ENCODE peak calls at places on chromosome 1, in nine cellular contexts. O is tibial nerve, W is A549, M is testis, E is IMR-90, D is K562, G is prostate gland, J is heart left ventricle, N is body of pancreas. H is an unnamed sample.

GRCh38 chr1:3695326-3696217 is 43.3 kb downstream of the TP73 start:
- DNase-seq in O (no peak), W (peak), M (peak), E (peak), D (peak), G (no peak), J (peak), N (peak), H (no peak)

GRCh38 chr1:207925210-207925609 is 14.3 kb upstream of the CD34 start:
- DNase-seq in O (peak), W (no peak), M (peak), E (no peak), D (no peak), G (peak), J (peak), N (peak), H (peak)

GRCh38 chr1:78836736-78837135 is 169.8 kb downstream of the ADGRL4 start:
- DNase-seq in O (no peak), W (no peak), M (no peak), E (no peak), D (no peak), G (no peak), J (no peak), N (no peak), H (no peak)

GRCh38 chr1:233261206-233261605 is 34.3 kb downstream of the PCNX2 start:
- DNase-seq in O (no peak), W (no peak), M (no peak), E (no peak), D (no peak), G (no peak), J (no peak), N (no peak), H (no peak)

GRCh38 chr1:211715976-211716375 is 40.6 kb upstream of the NEK2 start:
- DNase-seq in O (no peak), W (no peak), M (no peak), E (no peak), D (no peak), G (no peak), J (no peak), N (no peak), H (no peak)

GRCh38 chr1:59499273-59499955 is 202.5 kb downstream of the FGGY start:
- DNase-seq in O (no peak), W (no peak), M (no peak), E (no peak), D (no peak), G (no peak), J (no peak), N (no peak), H (no peak)

GRCh38 chr1:17569200-17570139 is 30.0 kb downstream of the ARHGEF10L start:
- DNase-seq in O (peak), W (no peak), M (peak), E (peak), D (peak), G (peak), J (peak), N (peak), H (peak)

GRCh38 chr1:85278853-85279314 is 2.5 kb upstream of the BCL10 start:
- DNase-seq in O (no peak), W (peak), M (peak), E (peak), D (peak), G (peak), J (no peak), N (no peak), H (peak)

GRCh38 chr1:7669559-7670208 is 101.4 kb upstream of the VAMP3 start:
- DNase-seq in O (no peak), W (peak), M (peak), E (peak), D (peak), G (peak), J (peak), N (peak), H (no peak)

GRCh38 chr1:53327183-53327941 is 508 bp downstream of the LRP8 start:
- DNase-seq in O (no peak), W (peak), M (no peak), E (peak), D (peak), G (no peak), J (peak), N (no peak), H (peak)

GRCh38 chr1:39213511-39214002 is 9.1 kb downstream of the MACF1 start:
- DNase-seq in O (no peak), W (no peak), M (no peak), E (peak), D (no peak), G (no peak), J (no peak), N (no peak), H (no peak)

GRCh38 chr1:20051218-20051829 is 18.7 kb upstream of the PLA2G5 start:
- DNase-seq in O (no peak), W (no peak), M (no peak), E (no peak), D (no peak), G (no peak), J (no peak), N (no peak), H (no peak)

GRCh38 chr1:31372961-31373896 is at the start of gene FABP3:
- DNase-seq in O (peak), W (no peak), M (peak), E (peak), D (peak), G (peak), J (peak), N (peak), H (peak)

GRCh38 chr1:66283583-66284041 is 250.3 kb upstream of the SGIP1 start:
- DNase-seq in O (no peak), W (no peak), M (no peak), E (peak), D (no peak), G (no peak), J (no peak), N (no peak), H (no peak)

GRCh38 chr1:41385398-41386189 is 24.4 kb downstream of the FOXO6 start:
- DNase-seq in O (no peak), W (no peak), M (no peak), E (no peak), D (no peak), G (no peak), J (no peak), N (peak), H (no peak)

GRCh38 chr1:150022357-150022756 is 11.8 kb upstream of the OTUD7B start:
- DNase-seq in O (no peak), W (no peak), M (no peak), E (no peak), D (no peak), G (no peak), J (no peak), N (peak), H (no peak)

GRCh38 chr1:85884372-85885035 is 176.3 kb upstream of the ZNHIT6 start:
- DNase-seq in O (no peak), W (no peak), M (no peak), E (peak), D (peak), G (no peak), J (no peak), N (no peak), H (no peak)

GRCh38 chr1:31224102-31224501 is 15.6 kb downstream of the NKAIN1 start:
- DNase-seq in O (no peak), W (no peak), M (no peak), E (no peak), D (no peak), G (no peak), J (no peak), N (no peak), H (no peak)

GRCh38 chr1:92483442-92484170 is 3.1 kb downstream of the GFI1 start:
- DNase-seq in O (no peak), W (no peak), M (no peak), E (no peak), D (no peak), G (no peak), J (peak), N (peak), H (no peak)

GRCh38 chr1:92486251-92487077 is at the start of gene GFI1:
- DNase-seq in O (no peak), W (no peak), M (peak), E (no peak), D (no peak), G (no peak), J (peak), N (peak), H (no peak)

GRCh38 chr1:92485374-92486250 is 1.1 kb downstream of the GFI1 start:
- DNase-seq in O (no peak), W (no peak), M (peak), E (no peak), D (peak), G (no peak), J (peak), N (peak), H (no peak)

GRCh38 chr1:92484171-92484471 is 2.6 kb downstream of the GFI1 start:
- DNase-seq in O (no peak), W (no peak), M (no peak), E (no peak), D (no peak), G (no peak), J (no peak), N (no peak), H (no peak)

GRCh38 chr1:92484472-92485373 is 2.0 kb downstream of the GFI1 start:
- DNase-seq in O (no peak), W (no peak), M (peak), E (no peak), D (no peak), G (no peak), J (peak), N (peak), H (no peak)
- H3K4me3 ChIP-seq in O (peak), W (peak), M (peak), E (no peak), D (peak), G (peak), J (peak), N (peak), H (peak)

DNA sequence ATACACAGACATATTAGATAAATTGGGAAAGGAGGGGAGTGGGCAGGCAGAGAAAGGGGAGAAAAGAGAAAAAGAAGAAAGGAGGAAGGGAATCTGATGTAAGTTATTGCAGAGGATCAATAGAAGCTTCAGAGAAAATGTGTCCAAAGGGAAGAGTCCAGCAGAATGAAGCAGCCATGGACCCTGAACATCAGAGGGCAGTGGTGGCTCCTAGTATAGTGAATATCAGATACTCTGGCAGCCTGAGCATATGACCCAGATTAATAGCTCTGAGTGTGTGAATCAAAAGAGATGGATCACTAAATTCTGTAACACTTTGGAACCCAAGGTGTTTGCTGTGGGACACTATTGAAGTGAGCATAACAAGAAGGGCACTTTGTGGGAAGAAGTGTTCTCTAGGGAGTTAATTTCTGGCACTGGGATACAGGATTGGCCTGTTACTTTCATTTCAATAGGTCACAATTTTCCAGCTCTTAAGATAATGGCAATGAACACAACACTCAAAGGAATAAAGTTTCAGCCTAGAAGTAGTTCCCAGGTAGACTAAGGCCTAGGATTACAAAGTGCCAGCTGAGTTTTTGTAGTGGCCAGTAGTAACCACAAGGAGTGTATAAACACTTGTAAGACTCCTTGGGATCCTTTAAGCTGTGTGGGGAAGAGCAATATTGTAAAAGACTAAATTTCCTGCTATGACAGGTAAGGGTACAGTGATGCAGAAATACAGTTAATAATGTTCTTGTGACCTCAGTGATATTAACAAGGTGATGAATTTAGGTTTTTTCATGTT is 164.4 kb upstream of the BEND5 start:
- DNase-seq in O (no peak), W (no peak), M (no peak), E (no peak), D (no peak), G (no peak), J (no peak), N (no peak), H (no peak)
- TF ChIP-seq CTCF in O (no peak), W (no peak), M (no peak), E (no peak), D (no peak), G (no peak), J (no peak), N (no peak), H (no peak)

GRCh38 chr1:26169669-26170471 is at the start of gene ZNF593:
- DNase-seq in O (peak), W (peak), M (peak), E (peak), D (peak), G (peak), J (peak), N (peak), H (peak)
- TF ChIP-seq POLR2A in O (peak), W (peak), M (no peak), E (peak), D (peak), G (peak), J (no peak), N (peak), H (no peak)

GRCh38 chr1:178941849-178942248 is 71.0 kb upstream of the ANGPTL1 start:
- DNase-seq in O (no peak), W (no peak), M (no peak), E (peak), D (no peak), G (no peak), J (no peak), N (no peak), H (peak)
- H3K4me3 ChIP-seq in O (no peak), W (no peak), M (no peak), E (no peak), D (no peak), G (no peak), J (no peak), N (no peak), H (no peak)

GRCh38 chr1:1624443-1625403 is 7.2 kb upstream of the MMP23B start:
- DNase-seq in O (no peak), W (no peak), M (no peak), E (no peak), D (no peak), G (no peak), J (peak), N (peak), H (no peak)
- TF ChIP-seq CTCF in O (no peak), W (no peak), M (no peak), E (no peak), D (no peak), G (no peak), J (no peak), N (no peak), H (no peak)

GRCh38 chr1:161399257-161399998 is 31.8 kb upstream of the CFAP126 start:
- DNase-seq in O (peak), W (peak), M (peak), E (peak), D (peak), G (peak), J (peak), N (peak), H (peak)
- TF ChIP-seq POLR2A in O (peak), W (peak), M (no peak), E (peak), D (peak), G (peak), J (no peak), N (peak), H (no peak)

GRCh38 chr1:171850951-171851350 is 9.7 kb downstream of the DNM3 start:
- DNase-seq in O (no peak), W (no peak), M (no peak), E (no peak), D (no peak), G (no peak), J (no peak), N (no peak), H (no peak)
- H3K4me3 ChIP-seq in O (no peak), W (no peak), M (no peak), E (no peak), D (no peak), G (no peak), J (no peak), N (no peak), H (no peak)

GRCh38 chr1:91400133-91400725 is 4.4 kb downstream of the HFM1 start:
- DNase-seq in O (no peak), W (peak), M (no peak), E (no peak), D (no peak), G (no peak), J (no peak), N (no peak), H (no peak)
- TF ChIP-seq CTCF in O (no peak), W (no peak), M (no peak), E (no peak), D (peak), G (no peak), J (no peak), N (no peak), H (no peak)

GRCh38 chr1:9293241-9293511 is 482 bp downstream of the SPSB1 start:
- DNase-seq in O (no peak), W (no peak), M (no peak), E (no peak), D (no peak), G (no peak), J (no peak), N (no peak), H (no peak)

GRCh38 chr1:9292361-9293240 is at the start of gene SPSB1:
- DNase-seq in O (peak), W (no peak), M (peak), E (peak), D (peak), G (peak), J (peak), N (peak), H (peak)

GRCh38 chr1:9294910-9295636 is 2.4 kb downstream of the SPSB1 start:
- DNase-seq in O (no peak), W (no peak), M (no peak), E (peak), D (no peak), G (no peak), J (peak), N (peak), H (no peak)

GRCh38 chr1:9294440-9294773 is 1.7 kb downstream of the SPSB1 start:
- DNase-seq in O (no peak), W (no peak), M (no peak), E (peak), D (no peak), G (no peak), J (no peak), N (peak), H (no peak)

DNA sequence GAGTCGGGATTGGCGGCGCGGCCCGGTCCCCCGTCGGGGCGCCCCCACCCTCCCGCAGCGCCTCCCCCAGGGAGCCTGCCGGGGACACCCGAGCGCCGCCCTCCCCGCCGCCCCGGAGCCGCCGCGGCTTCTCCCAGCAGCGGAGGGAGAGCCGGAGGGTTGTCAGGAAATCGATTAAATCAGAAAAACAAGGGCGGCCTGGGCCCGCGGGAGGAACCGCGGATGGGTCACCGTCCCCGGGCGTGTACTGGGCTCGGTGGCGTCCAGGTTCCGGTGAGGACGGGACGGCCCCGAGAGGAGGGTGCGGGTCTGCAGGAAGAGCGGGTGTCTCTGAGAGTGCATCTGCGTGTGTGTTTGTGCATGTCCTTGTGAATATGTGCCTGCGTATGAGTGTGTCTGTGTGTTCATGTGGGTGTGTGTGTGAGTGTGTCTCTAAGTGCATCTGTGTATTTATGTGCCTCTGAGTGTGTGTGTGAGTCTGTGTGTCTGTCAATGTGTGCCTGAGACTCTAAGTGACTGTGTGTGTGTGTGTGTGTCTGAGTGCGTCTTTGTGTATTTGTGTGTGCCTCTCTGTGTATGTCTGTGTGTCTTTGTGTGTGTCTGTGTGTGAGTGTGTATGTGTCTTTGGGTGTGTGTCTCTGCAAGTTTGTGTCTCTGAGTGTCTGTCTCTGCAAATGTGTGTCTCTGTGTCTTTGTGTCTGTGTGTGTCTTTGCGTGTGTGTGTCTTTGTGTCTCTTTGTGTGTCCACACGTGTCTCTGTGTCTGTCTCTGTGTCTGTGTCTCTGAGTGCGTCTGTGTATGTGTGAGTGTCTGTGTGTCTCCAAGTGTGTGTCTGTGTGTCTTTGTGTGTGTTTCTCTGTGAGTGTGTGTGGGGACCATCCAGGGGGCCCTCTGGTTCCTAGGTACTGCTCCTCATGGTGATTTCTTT is 1.1 kb downstream of the SPSB1 start:
- DNase-seq in O (no peak), W (no peak), M (no peak), E (peak), D (peak), G (no peak), J (peak), N (peak), H (no peak)
- TF ChIP-seq POLR2A in O (no peak), W (no peak), M (no peak), E (no peak), D (no peak), G (no peak), J (no peak), N (peak), H (no peak)

GRCh38 chr1:70112838-70113237 is 92.5 kb downstream of the LRRC40 start:
- DNase-seq in O (no peak), W (no peak), M (no peak), E (no peak), D (peak), G (no peak), J (no peak), N (no peak), H (no peak)
- H3K4me3 ChIP-seq in O (no peak), W (no peak), M (no peak), E (no peak), D (no peak), G (no peak), J (no peak), N (no peak), H (no peak)

H was measured in lower leg skin.